ENCODE peak calls at places on chromosomes 7 and 10, in six cellular contexts. Q is stimulated activated CD4-positive, alpha-beta T cell treated with anti-CD3 and anti-CD28 coated beads, Interleukin-12 subunit alpha, Interleukin-12 subunit beta, amount 100 ng/mL, for 4 hours; R is cardiac muscle cell; V is M059J; N is psoas muscle; G is A172. C is an unnamed sample.

GRCh38 chr10:60235001-60235400 is 154.7 kb downstream of the ANK3 start:
- DNase-seq in Q (no peak), R (no peak), V (peak; percentile 67), N (no peak), G (peak; percentile 25), C (no peak)

GRCh38 chr10:67076175-67076574 is 150.3 kb downstream of the LRRTM3 start:
- DNase-seq in Q (no peak), R (peak; percentile 23), V (no peak), N (no peak), G (no peak), C (no peak)

GRCh38 chr7:93923291-93923690 is 1.8 kb downstream of the GNG11 start:
- DNase-seq in Q (no peak), R (no peak), V (no peak), N (no peak), G (no peak), C (no peak)

GRCh38 chr7:2299853-2300512 is 14.3 kb downstream of the SNX8 start:
- DNase-seq in Q (no peak), R (no peak), V (no peak), N (no peak), G (no peak), C (no peak)

GRCh38 chr10:49280001-49280408 is 19.0 kb upstream of the C10orf71 start:
- DNase-seq in Q (no peak), R (no peak), V (peak; percentile 17), N (no peak), G (peak; percentile 5), C (no peak)

GRCh38 chr10:49484501-49485230 is 54.3 kb downstream of the ERCC6 start:
- DNase-seq in Q (no peak), R (no peak), V (no peak), N (no peak), G (no peak), C (no peak)

GRCh38 chr7:94654764-94655561 is 970 bp downstream of the SGCE start:
- DNase-seq in Q (no peak), R (peak; percentile 39), V (peak; percentile 65), N (peak; percentile 59), G (peak; percentile 27), C (peak; percentile 35)

GRCh38 chr10:124721295-124722052 is 22.7 kb downstream of the FAM53B start:
- DNase-seq in Q (no peak), R (no peak), V (no peak), N (peak; percentile 89), G (no peak), C (peak; percentile 64)

GRCh38 chr7:27863866-27864265 is 123.9 kb downstream of the TAX1BP1 start:
- DNase-seq in Q (no peak), R (no peak), V (peak; percentile 89), N (no peak), G (peak; percentile 97), C (no peak)

GRCh38 chr7:157526604-157527003 is 189.8 kb downstream of the DNAJB6 start:
- DNase-seq in Q (no peak), R (no peak), V (no peak), N (peak; percentile 34), G (no peak), C (peak; percentile 82)

GRCh38 chr10:81018898-81019890 is 481.5 kb downstream of the SH2D4B start:
- DNase-seq in Q (no peak), R (peak; percentile 61), V (peak; percentile 44), N (no peak), G (peak; percentile 57), C (no peak)

GRCh38 chr7:137626469-137627067 is 220.2 kb downstream of the DGKI start:
- DNase-seq in Q (peak; percentile 2), R (peak; percentile 79), V (peak; percentile 66), N (no peak), G (peak; percentile 53), C (peak; percentile 88)

GRCh38 chr10:69818676-69819239 is 17.1 kb downstream of the COL13A1 start:
- DNase-seq in Q (no peak), R (no peak), V (peak; percentile 50), N (no peak), G (no peak), C (no peak)

GRCh38 chr10:70302292-70302691 is 18.5 kb upstream of the NPFFR1 start:
- DNase-seq in Q (no peak), R (no peak), V (peak; percentile 12), N (no peak), G (no peak), C (no peak)

GRCh38 chr10:102673235-102673634 is 29.0 kb downstream of the TRIM8 start:
- DNase-seq in Q (no peak), R (no peak), V (no peak), N (no peak), G (no peak), C (peak; percentile 59)

GRCh38 chr10:96043895-96044580 is 655 bp downstream of the CCNJ start:
- DNase-seq in Q (peak; percentile 43), R (peak; percentile 79), V (peak; percentile 55), N (peak; percentile 62), G (peak; percentile 32), C (peak; percentile 20)

GRCh38 chr10:64648915-64649314 is 1127.7 kb downstream of the REEP3 start:
- DNase-seq in Q (no peak), R (peak; percentile 49), V (no peak), N (no peak), G (no peak), C (no peak)

GRCh38 chr7:102456327-102456726 is 8.3 kb downstream of the ALKBH4 start:
- DNase-seq in Q (no peak), R (no peak), V (peak; percentile 80), N (no peak), G (peak; percentile 61), C (no peak)

GRCh38 chr10:97858001-97858439 is 8.4 kb downstream of the GOLGA7B start:
- DNase-seq in Q (no peak), R (no peak), V (peak; percentile 35), N (no peak), G (peak; percentile 62), C (no peak)

GRCh38 chr10:122460891-122461293 is 461 bp upstream of the HTRA1 start:
- DNase-seq in Q (no peak), R (no peak), V (no peak), N (no peak), G (no peak), C (no peak)

GRCh38 chr10:112298581-112298980 is 15.4 kb downstream of the TECTB start:
- DNase-seq in Q (no peak), R (peak; percentile 72), V (no peak), N (no peak), G (no peak), C (no peak)

GRCh38 chr10:22133640-22134624 is 83.9 kb downstream of the EBLN1 start:
- DNase-seq in Q (no peak), R (peak; percentile 19), V (no peak), N (no peak), G (no peak), C (no peak)

GRCh38 chr7:128427289-128427891 is 17.6 kb upstream of the IMPDH1 start:
- DNase-seq in Q (no peak), R (peak; percentile 65), V (peak; percentile 64), N (no peak), G (peak; percentile 42), C (no peak)

GRCh38 chr7:24029068-24029467 is 254.9 kb upstream of the NPY start:
- DNase-seq in Q (no peak), R (no peak), V (no peak), N (no peak), G (no peak), C (no peak)

GRCh38 chr7:92425311-92425947 is 21.9 kb upstream of the GATAD1 start:
- DNase-seq in Q (no peak), R (no peak), V (no peak), N (no peak), G (no peak), C (peak; percentile 86)

GRCh38 chr7:30447466-30447865 is 31.1 kb downstream of the NOD1 start:
- DNase-seq in Q (no peak), R (no peak), V (no peak), N (no peak), G (no peak), C (no peak)

GRCh38 chr7:77542399-77542798 is 5.3 kb downstream of the PTPN12 start:
- DNase-seq in Q (no peak), R (no peak), V (peak; percentile 41), N (no peak), G (no peak), C (no peak)

GRCh38 chr7:110131344-110131743 is 959.6 kb upstream of the LRRN3 start:
- DNase-seq in Q (no peak), R (no peak), V (no peak), N (no peak), G (no peak), C (no peak)

GRCh38 chr7:150914196-150914595 is 61.9 kb downstream of the AOC1 start:
- DNase-seq in Q (no peak), R (no peak), V (no peak), N (no peak), G (no peak), C (no peak)

GRCh38 chr7:27073066-27073465 is 22.7 kb downstream of the HOXA1 start:
- DNase-seq in Q (no peak), R (no peak), V (peak; percentile 54), N (no peak), G (peak; percentile 35), C (no peak)

GRCh38 chr10:119455609-119456434 is 86.7 kb downstream of the RGS10 start:
- DNase-seq in Q (no peak), R (no peak), V (no peak), N (no peak), G (no peak), C (no peak)

GRCh38 chr7:147997636-147998035 is 592.9 kb upstream of the C7orf33 start:
- DNase-seq in Q (no peak), R (no peak), V (no peak), N (no peak), G (no peak), C (no peak)

GRCh38 chr7:34675749-34676374 is 17.8 kb downstream of the NPSR1 start:
- DNase-seq in Q (no peak), R (peak; percentile 43), V (peak; percentile 5), N (no peak), G (peak; percentile 41), C (no peak)

GRCh38 chr7:140300263-140301131 is 97.8 kb downstream of the SLC37A3 start:
- DNase-seq in Q (no peak), R (no peak), V (no peak), N (no peak), G (no peak), C (no peak)

GRCh38 chr7:45384499-45384898 is 189.7 kb upstream of the ADCY1 start:
- DNase-seq in Q (no peak), R (no peak), V (peak; percentile 77), N (no peak), G (peak; percentile 63), C (no peak)

GRCh38 chr7:99210265-99210970 is 2.5 kb upstream of the KPNA7 start:
- DNase-seq in Q (no peak), R (no peak), V (peak; percentile 42), N (no peak), G (no peak), C (no peak)

C was measured in posterior cingulate gyrus.